ENCODE peak calls at places on chromosomes 3 and 15, in eight cellular contexts. N, V, K, O, J, U, Q and B are unnamed samples.

GRCh38 chr3:66617351-66617750 is 116.5 kb upstream of the LRIG1 start:
- DNase-seq in N (no peak), V (no peak), K (no peak), O (no peak), J (no peak), U (no peak), Q (no peak), B (no peak)

GRCh38 chr3:123753321-123753720 is 130.8 kb downstream of the MYLK start:
- DNase-seq in N (no peak), V (no peak), K (no peak), O (no peak), J (no peak), U (no peak), Q (no peak), B (no peak)

GRCh38 chr15:51908312-51908711 is 63.3 kb downstream of the LEO1 start:
- DNase-seq in N (no peak), V (no peak), K (no peak), O (no peak), J (no peak), U (no peak), Q (no peak), B (no peak)

GRCh38 chr3:152205097-152205593 is 63.6 kb upstream of the MBNL1 start:
- DNase-seq in N (no peak), V (no peak), K (no peak), O (no peak), J (no peak), U (no peak), Q (no peak), B (no peak)

GRCh38 chr3:184741798-184742675 is 30.2 kb upstream of the MAGEF1 start:
- DNase-seq in N (no peak), V (peak; percentile 59), K (peak; percentile 6), O (no peak), J (no peak), U (no peak), Q (no peak), B (peak; percentile 56)

GRCh38 chr3:48039487-48040190 is 23.4 kb upstream of the MAP4 start:
- DNase-seq in N (peak; percentile 74), V (no peak), K (no peak), O (no peak), J (no peak), U (peak; percentile 39), Q (no peak), B (no peak)

GRCh38 chr3:58989173-58989572 is 60.7 kb downstream of the CFAP20DC start:
- DNase-seq in N (no peak), V (no peak), K (no peak), O (no peak), J (no peak), U (no peak), Q (no peak), B (no peak)

GRCh38 chr15:97319316-97319715 is 641.2 kb upstream of the ARRDC4 start:
- DNase-seq in N (no peak), V (no peak), K (no peak), O (no peak), J (no peak), U (no peak), Q (no peak), B (no peak)

GRCh38 chr15:74375303-74375693 is 7.9 kb upstream of the CYP11A1 start:
- DNase-seq in N (peak; percentile 77), V (peak; percentile 92), K (peak; percentile 77), O (peak; percentile 87), J (peak; percentile 85), U (peak; percentile 71), Q (peak; percentile 75), B (no peak)

GRCh38 chr15:41984622-41985021 is 12.3 kb upstream of the EHD4 start:
- DNase-seq in N (no peak), V (no peak), K (peak; percentile 22), O (peak; percentile 1), J (no peak), U (no peak), Q (no peak), B (peak; percentile 28)

GRCh38 chr3:194130807-194131589 is 5.0 kb upstream of the HES1 start:
- DNase-seq in N (no peak), V (no peak), K (no peak), O (peak; percentile 62), J (no peak), U (no peak), Q (peak; percentile 56), B (no peak)

GRCh38 chr3:163474766-163475165 is 1603.5 kb downstream of the SI start:
- DNase-seq in N (no peak), V (no peak), K (no peak), O (no peak), J (no peak), U (no peak), Q (no peak), B (no peak)

GRCh38 chr3:31704651-31705179 is 172.0 kb downstream of the STT3B start:
- DNase-seq in N (peak; percentile 55), V (peak; percentile 75), K (peak; percentile 75), O (peak; percentile 66), J (no peak), U (no peak), Q (peak; percentile 20), B (no peak)

GRCh38 chr3:51585197-51585596 is 46.7 kb downstream of the RAD54L2 start:
- DNase-seq in N (no peak), V (no peak), K (no peak), O (no peak), J (no peak), U (no peak), Q (no peak), B (no peak)

GRCh38 chr3:141402476-141403171 is 34.3 kb downstream of the ZBTB38 start:
- DNase-seq in N (no peak), V (peak; percentile 92), K (peak; percentile 71), O (peak; percentile 69), J (peak; percentile 89), U (no peak), Q (peak; percentile 75), B (no peak)
- TF ChIP-seq CTCF in N (no peak), V (no peak), K (no peak), O (no peak), J (no peak), U (no peak), Q (no peak), B (no peak)

GRCh38 chr3:10303785-10304184 is 11.0 kb upstream of the GHRL start:
- DNase-seq in N (no peak), V (no peak), K (no peak), O (no peak), J (no peak), U (no peak), Q (no peak), B (no peak)
- TF ChIP-seq POLR2AphosphoS5 in N (no peak), V (no peak), K (no peak), O (no peak), J (no peak), U (no peak), Q (no peak), B (no peak)

GRCh38 chr3:169058681-169059080 is 604.8 kb downstream of the MECOM start:
- DNase-seq in N (no peak), V (no peak), K (no peak), O (no peak), J (no peak), U (no peak), Q (no peak), B (no peak)

GRCh38 chr3:169060037-169060436 is 603.5 kb downstream of the MECOM start:
- DNase-seq in N (no peak), V (no peak), K (no peak), O (no peak), J (no peak), U (no peak), Q (no peak), B (no peak)
- TF ChIP-seq CTCF in N (no peak), V (no peak), K (no peak), O (no peak), J (no peak), U (no peak), Q (no peak), B (no peak)

DNA sequence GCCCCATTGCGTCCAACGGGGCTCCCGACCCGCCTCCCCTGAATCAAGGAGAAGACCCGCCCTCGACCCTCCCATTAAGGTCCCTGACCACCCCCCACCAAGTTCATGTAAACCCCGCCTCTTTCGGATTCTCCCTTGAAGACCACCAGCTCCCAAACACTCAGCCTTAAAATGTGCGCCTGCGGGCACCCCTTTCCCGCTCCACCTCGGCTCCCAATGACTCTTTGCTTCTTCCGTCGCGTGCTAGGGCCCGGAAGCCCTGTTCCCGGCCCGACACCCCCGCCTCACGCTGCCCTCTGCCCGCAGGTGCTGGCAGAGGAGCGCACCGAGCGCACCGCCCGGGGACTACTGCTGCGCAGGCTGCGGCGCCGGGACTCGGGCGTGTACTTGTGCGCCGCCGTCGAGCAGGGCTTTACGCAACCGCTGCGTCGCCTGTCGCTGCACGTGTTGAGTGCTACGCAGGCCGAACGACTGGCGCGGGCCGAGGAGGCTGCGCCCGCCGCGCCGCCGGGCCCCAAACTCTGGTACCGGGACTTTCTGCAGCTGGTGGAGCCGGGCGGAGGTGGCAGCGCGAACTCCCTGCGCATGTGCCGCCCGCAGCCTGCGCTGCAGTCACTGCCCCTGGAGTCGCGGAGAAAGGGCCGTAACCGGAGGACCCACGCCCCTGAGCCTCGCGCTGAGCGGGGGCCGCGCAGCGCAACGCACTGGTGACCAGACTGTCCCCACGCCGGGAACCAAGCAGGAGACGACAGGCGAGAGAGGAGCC is 2.7 kb upstream of the LSMEM2 start:
- DNase-seq in N (no peak), V (no peak), K (no peak), O (no peak), J (no peak), U (no peak), Q (no peak), B (no peak)
- TF ChIP-seq POLR2AphosphoS5 in N (no peak), V (no peak), K (no peak), O (no peak), J (no peak), U (no peak), Q (no peak), B (no peak)